ENCODE peak calls at places on chromosomes 11 and 22, in four cellular contexts. V, I, M and O are unnamed samples.

GRCh38 chr22:44523981-44524759 is 26.1 kb upstream of the RTL6 start:
- DNase-seq in V (no peak), I (no peak), M (no peak), O (no peak)

GRCh38 chr11:94493443-94494199 is at the start of the genes ANKRD49 and MRE11:
- DNase-seq in V (peak; percentile 96), I (peak; percentile 93), M (peak; percentile 94), O (peak; percentile 97)

GRCh38 chr11:128776434-128777284 is 82.8 kb downstream of the FLI1 start:
- DNase-seq in V (no peak), I (peak; percentile 26), M (peak; percentile 59), O (no peak)

GRCh38 chr11:70826541-70826943 is 425.8 kb downstream of the SHANK2 start:
- DNase-seq in V (no peak), I (peak; percentile 16), M (no peak), O (no peak)

GRCh38 chr11:57426754-57427691 is at the start of gene SLC43A3:
- DNase-seq in V (peak; percentile 41), I (no peak), M (peak; percentile 83), O (peak; percentile 19)

GRCh38 chr11:61362542-61362875 is 335 bp downstream of the TMEM138 start:
- DNase-seq in V (no peak), I (peak; percentile 27), M (peak; percentile 48), O (peak; percentile 35)

GRCh38 chr11:11171854-11172253 is 181.2 kb downstream of the CSNK2A3 start:
- DNase-seq in V (peak; percentile 61), I (no peak), M (no peak), O (no peak)

GRCh38 chr22:35203583-35203982 is 53.7 kb upstream of the HMGXB4 start:
- DNase-seq in V (no peak), I (no peak), M (no peak), O (no peak)

GRCh38 chr11:105757107-105757506 is 147.2 kb downstream of the GRIA4 start:
- DNase-seq in V (no peak), I (no peak), M (no peak), O (no peak)

GRCh38 chr22:25488244-25489020 is 76.0 kb upstream of the GRK3 start:
- DNase-seq in V (peak; percentile 26), I (peak; percentile 55), M (no peak), O (peak; percentile 52)
- TF ChIP-seq FOXK2 in V (no peak), I (no peak), M (no peak), O (no peak)

DNA sequence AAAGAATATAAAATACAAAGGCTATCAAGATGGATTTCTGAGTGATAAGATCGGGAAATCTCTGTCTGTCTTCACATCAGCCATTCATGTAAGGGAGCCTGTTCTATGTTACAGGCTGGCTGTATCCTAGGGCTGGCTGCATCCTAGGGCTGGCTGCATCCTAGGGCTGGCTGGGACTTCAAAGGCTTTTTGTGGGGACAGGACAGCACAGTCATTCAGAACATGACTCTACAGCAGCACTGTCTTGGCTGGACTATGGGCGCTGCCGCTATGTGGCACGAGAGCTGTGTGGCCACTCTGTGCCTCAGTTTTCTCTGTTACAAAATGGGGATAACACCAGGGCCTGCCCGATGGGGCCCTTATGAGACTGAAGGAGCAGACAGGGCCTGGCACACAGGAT is 10.2 kb downstream of the ADAMTS8 start:
- DNase-seq in V (no peak), I (no peak), M (no peak), O (no peak)
- TF ChIP-seq FOXK2 in V (no peak), I (no peak), M (no peak), O (no peak)

DNA sequence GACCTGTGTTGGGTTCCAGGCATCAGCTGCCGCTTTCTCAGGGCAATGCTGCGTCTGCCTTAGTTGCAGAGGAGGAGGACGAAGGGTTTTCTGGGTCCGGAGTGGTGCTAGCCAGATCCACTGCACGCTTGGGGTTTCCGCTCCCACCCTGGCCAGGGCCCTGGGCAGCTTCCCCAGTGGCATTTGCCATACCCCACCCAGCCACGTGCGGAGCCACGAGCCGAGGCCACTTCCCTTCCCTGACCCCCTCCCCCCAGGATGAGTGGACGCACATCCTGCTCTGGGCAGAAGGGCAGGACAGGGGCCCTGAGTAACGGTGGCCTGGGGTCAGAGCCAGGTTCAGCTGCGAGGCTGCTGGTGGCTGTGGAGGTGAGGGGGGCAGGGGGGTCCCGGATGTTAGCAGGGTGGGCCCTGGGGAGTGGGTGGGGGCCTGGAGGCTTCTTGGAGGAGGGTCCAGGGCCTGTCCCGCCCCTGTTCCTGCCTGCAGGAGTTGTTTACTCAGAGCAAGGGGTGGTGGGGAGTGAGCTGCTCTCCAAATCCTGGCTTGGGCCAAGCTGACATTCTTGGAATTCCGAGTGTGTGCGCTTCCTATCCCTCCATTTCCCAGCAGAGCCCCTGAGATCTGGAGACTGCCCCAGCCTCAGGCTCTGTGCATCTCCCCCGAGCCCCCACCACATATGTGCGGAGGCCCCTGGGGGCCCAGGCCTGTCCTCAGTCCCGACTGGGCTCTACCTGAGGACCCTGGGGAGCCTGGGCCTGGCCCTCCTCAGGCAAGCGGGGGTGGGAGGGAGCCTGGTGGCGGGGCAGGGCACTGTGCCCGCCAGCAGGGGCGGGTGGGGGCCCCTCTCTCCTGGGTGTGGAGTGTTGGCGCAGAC is 1.4 kb downstream of the TSPAN4 start:
- DNase-seq in V (no peak), I (no peak), M (peak; percentile 57), O (peak; percentile 89)
- TF ChIP-seq FOXK2 in V (no peak), I (no peak), M (no peak), O (no peak)

GRCh38 chr11:48019597-48019996 is 39.2 kb downstream of the PTPRJ start:
- DNase-seq in V (no peak), I (no peak), M (no peak), O (no peak)

GRCh38 chr11:48018561-48019229 is 38.3 kb downstream of the PTPRJ start:
- DNase-seq in V (no peak), I (no peak), M (no peak), O (no peak)

GRCh38 chr11:48022445-48022844 is 42.1 kb downstream of the PTPRJ start:
- DNase-seq in V (no peak), I (no peak), M (no peak), O (no peak)

GRCh38 chr11:48019230-48019584 is 38.8 kb downstream of the PTPRJ start:
- DNase-seq in V (no peak), I (no peak), M (no peak), O (no peak)

DNA sequence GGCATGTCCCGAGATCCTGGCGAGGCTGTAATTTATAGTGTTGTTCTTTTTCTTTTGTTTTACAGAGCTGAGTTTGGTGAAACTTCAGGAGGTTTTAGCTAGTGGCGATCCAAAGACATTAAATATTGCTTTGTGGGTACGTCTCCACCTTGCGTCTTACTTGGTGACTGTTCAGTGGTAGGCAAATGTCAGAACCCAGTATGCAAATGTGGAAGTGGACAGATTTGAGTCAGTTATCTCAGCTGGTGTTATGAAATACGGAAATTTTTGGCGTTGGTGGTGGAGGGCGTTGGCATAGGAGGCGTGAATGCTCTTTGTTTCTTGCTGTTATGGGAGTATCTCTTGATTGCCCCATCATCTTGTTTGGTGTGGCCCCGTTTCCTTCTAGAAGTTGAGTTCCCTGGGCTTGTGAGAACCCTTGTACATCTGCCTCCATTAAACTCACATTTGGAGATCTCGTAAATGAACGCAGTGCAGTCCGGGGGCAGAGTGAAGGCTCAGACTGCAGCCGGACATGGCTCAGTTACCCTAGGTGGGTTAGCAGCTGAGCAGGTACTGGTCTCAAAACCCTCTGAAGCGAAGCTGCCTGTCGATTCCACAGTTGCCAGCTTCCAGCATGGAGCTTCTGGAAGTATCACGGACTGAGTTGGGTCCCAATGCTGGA is 39.9 kb downstream of the PTPRJ start:
- DNase-seq in V (peak; percentile 66), I (no peak), M (no peak), O (no peak)
- TF ChIP-seq FOXK2 in V (no peak), I (no peak), M (no peak), O (no peak)

GRCh38 chr11:27926981-27927481 is 180.9 kb downstream of the KIF18A start:
- DNase-seq in V (no peak), I (no peak), M (peak; percentile 21), O (no peak)
- TF ChIP-seq FOXK2 in V (no peak), I (no peak), M (no peak), O (no peak)

GRCh38 chr11:133819916-133820315 is 25.4 kb downstream of the SPATA19 start:
- DNase-seq in V (no peak), I (no peak), M (no peak), O (no peak)
- TF ChIP-seq FOXK2 in V (no peak), I (no peak), M (no peak), O (no peak)

GRCh38 chr11:69654660-69655478 is 13.9 kb downstream of the CCND1 start:
- DNase-seq in V (no peak), I (no peak), M (no peak), O (peak; percentile 94)
- TF ChIP-seq FOXK2 in V (no peak), I (no peak), M (no peak), O (no peak)